ENCODE peak calls at places on chromosomes 16 and 17, in six cellular contexts. U is midbrain; C is activated CD4-positive, alpha-beta T cell treated with anti-CD3 and anti-CD28 coated beads, Interleukin-2, amount 10 ng/mL, durations not matched to agents 7 days and 5 days; W is HEK293T; E is effector CD4-positive, alpha-beta T cell; B is astrocyte of the spinal cord. K is an unnamed sample.

GRCh38 chr17:75159196-75160031 is 5.1 kb upstream of the JPT1 start:
- DNase-seq in U (no peak), C (no peak), W (no peak), E (no peak), B (peak), K (no peak)

GRCh38 chr17:78272181-78272913 is 40.9 kb downstream of the TMEM235 start:
- DNase-seq in U (no peak), C (peak), W (no peak), E (peak), B (peak), K (no peak)

GRCh38 chr16:75104836-75105235 is 11.7 kb downstream of the LDHD start:
- DNase-seq in U (no peak), C (no peak), W (no peak), E (no peak), B (no peak), K (no peak)

GRCh38 chr16:29290631-29291247 is 115.8 kb downstream of the NPIPB11 start:
- DNase-seq in U (no peak), C (peak), W (peak), E (peak), B (peak), K (peak)

GRCh38 chr16:2799852-2800226 is 1.6 kb downstream of the PRSS41 start:
- DNase-seq in U (no peak), C (no peak), W (no peak), E (no peak), B (no peak), K (no peak)

GRCh38 chr16:89534147-89534788 is 26.1 kb downstream of the SPG7 start:
- DNase-seq in U (peak), C (peak), W (no peak), E (no peak), B (no peak), K (no peak)

GRCh38 chr16:88264641-88265285 is 118.0 kb upstream of the ZNF469 start:
- DNase-seq in U (peak), C (peak), W (no peak), E (peak), B (peak), K (peak)

GRCh38 chr16:74577882-74578366 is 29.0 kb downstream of the GLG1 start:
- DNase-seq in U (no peak), C (no peak), W (no peak), E (no peak), B (peak), K (no peak)

GRCh38 chr17:59372138-59372751 is 40.8 kb downstream of the YPEL2 start:
- DNase-seq in U (peak), C (no peak), W (no peak), E (no peak), B (peak), K (no peak)

GRCh38 chr17:49723423-49723822 is 15.7 kb upstream of the SLC35B1 start:
- DNase-seq in U (no peak), C (no peak), W (no peak), E (no peak), B (no peak), K (no peak)

GRCh38 chr17:71792966-71793365 is 327.9 kb upstream of the SOX9 start:
- DNase-seq in U (no peak), C (no peak), W (no peak), E (no peak), B (peak), K (peak)

GRCh38 chr16:74726736-74727135 is 26.1 kb upstream of the MLKL start:
- DNase-seq in U (no peak), C (peak), W (peak), E (no peak), B (no peak), K (no peak)

GRCh38 chr16:86074651-86075487 is 175.9 kb downstream of the IRF8 start:
- DNase-seq in U (no peak), C (no peak), W (no peak), E (no peak), B (no peak), K (no peak)

GRCh38 chr17:559699-560378 is 154.8 kb downstream of the VPS53 start:
- DNase-seq in U (no peak), C (no peak), W (no peak), E (no peak), B (peak), K (peak)

GRCh38 chr16:3101841-3102470 is 2.9 kb upstream of the ZSCAN10 start:
- DNase-seq in U (no peak), C (peak), W (no peak), E (no peak), B (no peak), K (no peak)

GRCh38 chr16:57606847-57607501 is 21.5 kb upstream of the ADGRG1 start:
- DNase-seq in U (no peak), C (no peak), W (no peak), E (no peak), B (no peak), K (no peak)

GRCh38 chr16:78286076-78286475 is 186.6 kb downstream of the WWOX start:
- DNase-seq in U (no peak), C (no peak), W (no peak), E (no peak), B (no peak), K (no peak)

GRCh38 chr16:89993971-89994370 is 25.3 kb downstream of the DBNDD1 start:
- DNase-seq in U (no peak), C (no peak), W (no peak), E (no peak), B (no peak), K (no peak)

GRCh38 chr17:68204736-68205135 is 43.1 kb upstream of the AMZ2 start:
- DNase-seq in U (no peak), C (no peak), W (no peak), E (no peak), B (no peak), K (no peak)

GRCh38 chr16:2829501-2830354 is at the start of gene ZG16B:
- DNase-seq in U (no peak), C (no peak), W (no peak), E (no peak), B (no peak), K (no peak)

GRCh38 chr17:82056729-82057621 is 5.3 kb downstream of the GPS1 start:
- DNase-seq in U (no peak), C (no peak), W (no peak), E (peak), B (no peak), K (no peak)

GRCh38 chr17:51275381-51275780 is 15.0 kb downstream of the UTP18 start:
- DNase-seq in U (no peak), C (no peak), W (no peak), E (no peak), B (peak), K (peak)

GRCh38 chr16:85395913-85396878 is 216.9 kb upstream of the GSE1 start:
- DNase-seq in U (no peak), C (no peak), W (no peak), E (no peak), B (no peak), K (no peak)

GRCh38 chr17:62187681-62188080 is 122.6 kb upstream of the MED13 start:
- DNase-seq in U (no peak), C (no peak), W (no peak), E (no peak), B (no peak), K (no peak)

GRCh38 chr17:8234361-8235270 is 13.2 kb downstream of the CTC1 start:
- DNase-seq in U (no peak), C (no peak), W (no peak), E (no peak), B (no peak), K (no peak)

GRCh38 chr16:67245189-67245585 is 2.1 kb downstream of the FHOD1 start:
- DNase-seq in U (no peak), C (no peak), W (no peak), E (no peak), B (no peak), K (no peak)

GRCh38 chr16:53611151-53611802 is 92.4 kb downstream of the RPGRIP1L start:
- DNase-seq in U (no peak), C (no peak), W (peak), E (no peak), B (no peak), K (no peak)

GRCh38 chr16:2037115-2037514 is 10.4 kb downstream of the NHERF2 start:
- DNase-seq in U (no peak), C (no peak), W (no peak), E (no peak), B (no peak), K (no peak)

GRCh38 chr16:81403601-81404391 is 40.8 kb upstream of the CMIP start:
- DNase-seq in U (peak), C (peak), W (peak), E (peak), B (peak), K (peak)

GRCh38 chr16:77399066-77399465 is 35.8 kb downstream of the ADAMTS18 start:
- DNase-seq in U (no peak), C (no peak), W (no peak), E (no peak), B (no peak), K (no peak)

GRCh38 chr16:46801428-46802049 is 29.4 kb downstream of the C16orf87 start:
- DNase-seq in U (no peak), C (no peak), W (peak), E (no peak), B (peak), K (peak)

GRCh38 chr16:89103781-89104180 is 10.1 kb downstream of the ACSF3 start:
- DNase-seq in U (no peak), C (no peak), W (no peak), E (no peak), B (no peak), K (no peak)

GRCh38 chr16:75080205-75081029 is 36.2 kb downstream of the LDHD start:
- DNase-seq in U (no peak), C (no peak), W (no peak), E (no peak), B (peak), K (no peak)

GRCh38 chr17:7029659-7030058 is 6.2 kb upstream of the SLC16A13 start:
- DNase-seq in U (no peak), C (peak), W (no peak), E (no peak), B (no peak), K (no peak)

GRCh38 chr16:70251651-70252354 is at the start of gene EXOSC6:
- DNase-seq in U (peak), C (peak), W (peak), E (peak), B (peak), K (peak)

K was measured in astrocyte of the cerebellum.